ENCODE peak calls at places on chromosomes 16 and 17, in seven cellular contexts. X is uterus; V is IMR-90; Z is CD8-positive, alpha-beta T cell; L is CD8-positive, alpha-beta memory T cell; F is stomach; H is GM23248. U is an unnamed sample. For H3K4me1 and H3K27me3, the result is how much of the 10 kb centered on the place peaks cover.

GRCh38 chr17:78922876-78923498 is 2.2 kb downstream of the TIMP2 start:
- DNase-seq in X (no peak), V (no peak), Z (no peak), L (no peak), F (no peak), H (peak), U (no peak)

GRCh38 chr16:49399594-49400364 is 26.2 kb downstream of the C16orf78 start:
- DNase-seq in X (no peak), V (no peak), Z (peak), L (no peak), F (no peak), H (no peak), U (no peak)

GRCh38 chr17:64354396-64354795 is 36.3 kb downstream of the PECAM1 start:
- DNase-seq in X (no peak), V (no peak), Z (no peak), L (no peak), F (no peak), H (no peak), U (no peak)

GRCh38 chr17:47810200-47810821 is 11.3 kb downstream of the OSBPL7 start:
- DNase-seq in X (no peak), V (peak), Z (no peak), L (peak), F (peak), H (peak), U (peak)

GRCh38 chr17:64153565-64153964 is 23.6 kb upstream of the ERN1 start:
- DNase-seq in X (no peak), V (no peak), Z (no peak), L (no peak), F (no peak), H (no peak), U (no peak)

GRCh38 chr16:49701867-49702494 is 153.9 kb downstream of the ZNF423 start:
- DNase-seq in X (peak), V (no peak), Z (no peak), L (no peak), F (no peak), H (peak), U (no peak)

GRCh38 chr16:61595605-61596004 is 440.6 kb downstream of the CDH8 start:
- DNase-seq in X (no peak), V (no peak), Z (no peak), L (no peak), F (no peak), H (no peak), U (no peak)

GRCh38 chr16:57743458-57743857 is 7.9 kb downstream of the KATNB1 start:
- DNase-seq in X (no peak), V (no peak), Z (no peak), L (no peak), F (no peak), H (no peak), U (no peak)

GRCh38 chr16:49980166-49980565 is 44.9 kb upstream of the CNEP1R1 start:
- DNase-seq in X (no peak), V (peak), Z (no peak), L (no peak), F (no peak), H (no peak), U (no peak)

GRCh38 chr17:41710472-41711090 is 1.6 kb upstream of the GAST start:
- DNase-seq in X (no peak), V (peak), Z (no peak), L (no peak), F (no peak), H (peak), U (no peak)

GRCh38 chr17:82349287-82349701 is 9.8 kb upstream of the TEX19 start:
- DNase-seq in X (peak), V (no peak), Z (no peak), L (no peak), F (no peak), H (peak), U (no peak)

GRCh38 chr16:14205666-14206065 is 134.5 kb downstream of the MRTFB start:
- DNase-seq in X (no peak), V (peak), Z (no peak), L (no peak), F (no peak), H (no peak), U (no peak)

GRCh38 chr17:40548491-40548981 is 16.7 kb downstream of the CCR7 start:
- DNase-seq in X (peak), V (no peak), Z (no peak), L (no peak), F (peak), H (no peak), U (no peak)

GRCh38 chr16:83403751-83404150 is 404.0 kb upstream of the HSBP1 start:
- DNase-seq in X (no peak), V (peak), Z (no peak), L (no peak), F (no peak), H (peak), U (no peak)

GRCh38 chr17:8053600-8053999 is 14.7 kb downstream of the ALOX15B start:
- DNase-seq in X (no peak), V (no peak), Z (no peak), L (no peak), F (no peak), H (no peak), U (peak)

GRCh38 chr17:72590382-72590781 is 469.6 kb downstream of the SOX9 start:
- DNase-seq in X (no peak), V (peak), Z (no peak), L (no peak), F (no peak), H (peak), U (no peak)

GRCh38 chr17:76273435-76273921 is 8.3 kb downstream of the UBALD2 start:
- DNase-seq in X (no peak), V (no peak), Z (no peak), L (no peak), F (no peak), H (no peak), U (peak)

GRCh38 chr17:28093999-28094716 is 51.7 kb downstream of the NLK start:
- DNase-seq in X (no peak), V (no peak), Z (no peak), L (no peak), F (no peak), H (no peak), U (no peak)

GRCh38 chr16:25033852-25034251 is 18.7 kb upstream of the ARHGAP17 start:
- DNase-seq in X (no peak), V (peak), Z (no peak), L (no peak), F (no peak), H (peak), U (no peak)

GRCh38 chr17:78963378-78963777 is 16.3 kb downstream of the LGALS3BP start:
- DNase-seq in X (no peak), V (no peak), Z (no peak), L (no peak), F (no peak), H (no peak), U (no peak)

GRCh38 chr16:56199164-56199563 is 7.9 kb downstream of the GNAO1 start:
- DNase-seq in X (no peak), V (no peak), Z (no peak), L (no peak), F (no peak), H (no peak), U (no peak)

GRCh38 chr17:50304781-50305404 is 30.6 kb downstream of the TMEM92 start:
- DNase-seq in X (no peak), V (peak), Z (no peak), L (no peak), F (peak), H (peak), U (no peak)

GRCh38 chr17:35460354-35460851 is 11.8 kb upstream of the SLFN13 start:
- DNase-seq in X (peak), V (no peak), Z (peak), L (peak), F (peak), H (no peak), U (peak)

GRCh38 chr16:68076560-68076959 is 8.6 kb upstream of the NFATC3 start:
- DNase-seq in X (no peak), V (no peak), Z (no peak), L (no peak), F (no peak), H (no peak), U (no peak)

GRCh38 chr17:77999413-78000173 is 41.1 kb downstream of the TNRC6C start:
- DNase-seq in X (no peak), V (peak), Z (no peak), L (no peak), F (no peak), H (peak), U (no peak)

GRCh38 chr17:80941743-80942211 is 49.9 kb upstream of the CHMP6 start:
- DNase-seq in X (peak), V (peak), Z (no peak), L (no peak), F (no peak), H (peak), U (peak)

GRCh38 chr16:70749681-70750601 is 51.0 kb downstream of the VAC14 start:
- DNase-seq in X (peak), V (no peak), Z (no peak), L (no peak), F (no peak), H (no peak), U (no peak)

GRCh38 chr17:27158390-27158789 is 135.5 kb upstream of the WSB1 start:
- DNase-seq in X (no peak), V (no peak), Z (no peak), L (no peak), F (no peak), H (no peak), U (no peak)

GRCh38 chr17:43766413-43767052 is 7.9 kb upstream of the SOST start:
- DNase-seq in X (peak), V (peak), Z (peak), L (peak), F (peak), H (peak), U (peak)

GRCh38 chr16:85302018-85302847 is 190.0 kb upstream of the CIBAR2 start:
- DNase-seq in X (peak), V (peak), Z (no peak), L (no peak), F (no peak), H (peak), U (no peak)

GRCh38 chr17:29931253-29931932 is 1.4 kb upstream of the SSH2 start:
- DNase-seq in X (peak), V (peak), Z (peak), L (peak), F (peak), H (peak), U (peak)

GRCh38 chr16:13307255-13307654 is 405.9 kb downstream of the SHISA9 start:
- DNase-seq in X (no peak), V (no peak), Z (no peak), L (no peak), F (no peak), H (peak), U (no peak)

GRCh38 chr16:88977845-88978607 is 1.0 kb upstream of the CBFA2T3 start:
- DNase-seq in X (no peak), V (no peak), Z (no peak), L (no peak), F (no peak), H (no peak), U (no peak)

GRCh38 chr16:88974641-88975215 is 2.3 kb downstream of the CBFA2T3 start:
- DNase-seq in X (no peak), V (no peak), Z (no peak), L (no peak), F (no peak), H (no peak), U (no peak)

GRCh38 chr16:88977028-88977844 is at the start of gene CBFA2T3:
- DNase-seq in X (peak), V (no peak), Z (no peak), L (no peak), F (peak), H (no peak), U (peak)

GRCh38 chr16:88975511-88976061 is 1.4 kb downstream of the CBFA2T3 start:
- DNase-seq in X (no peak), V (no peak), Z (no peak), L (no peak), F (no peak), H (peak), U (no peak)

DNA sequence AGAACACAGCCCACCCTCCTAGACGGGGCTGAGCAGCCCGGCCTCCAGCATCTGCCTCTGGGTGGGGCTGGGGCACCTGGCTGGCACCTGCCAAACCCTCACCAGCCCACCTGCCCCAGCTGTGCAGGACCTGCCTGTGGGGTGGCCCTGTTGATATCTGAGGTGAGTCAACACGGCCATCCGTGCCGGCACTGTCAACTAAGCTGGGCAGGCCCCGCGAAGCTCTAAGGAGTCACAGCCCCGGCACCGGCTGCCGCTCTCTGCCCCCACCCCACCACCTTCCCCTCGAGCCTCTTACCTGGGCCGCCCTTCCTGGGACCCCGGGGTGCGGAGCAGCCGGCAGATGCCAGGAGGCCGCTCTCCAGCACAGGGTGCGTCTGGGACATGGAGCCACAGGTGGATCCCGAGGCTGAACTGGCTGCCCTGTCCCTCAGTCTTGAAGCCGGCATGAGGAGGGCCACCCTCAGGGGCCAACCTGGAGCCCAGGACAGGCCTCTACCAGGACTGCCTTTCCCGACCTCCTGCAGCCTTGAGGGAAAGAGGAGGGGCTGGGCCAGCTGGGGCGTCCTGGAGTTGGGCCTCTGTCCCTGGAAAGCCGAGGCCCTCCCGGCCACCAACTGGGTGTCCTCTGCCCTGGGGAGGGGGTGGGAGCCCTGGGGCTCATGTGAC is 514 bp downstream of the CBFA2T3 start:
- DNase-seq in X (no peak), V (no peak), Z (no peak), L (no peak), F (no peak), H (no peak), U (no peak)
- H3K4me1 ChIP-seq in X (under half), V (under half), Z (under half), L (under half), F (under half), H (under half), U (under half)

GRCh38 chr16:2195316-2196161 is 866 bp downstream of the CASKIN1 start:
- DNase-seq in X (no peak), V (no peak), Z (no peak), L (no peak), F (no peak), H (no peak), U (no peak)

GRCh38 chr16:2194166-2194834 is 2.1 kb downstream of the CASKIN1 start:
- DNase-seq in X (peak), V (peak), Z (no peak), L (no peak), F (no peak), H (peak), U (no peak)

GRCh38 chr16:2196162-2196980 is at the start of gene CASKIN1:
- DNase-seq in X (no peak), V (no peak), Z (no peak), L (no peak), F (no peak), H (peak), U (no peak)

GRCh38 chr16:2196981-2197511 is 641 bp upstream of the CASKIN1 start:
- DNase-seq in X (no peak), V (no peak), Z (no peak), L (no peak), F (no peak), H (peak), U (no peak)

DNA sequence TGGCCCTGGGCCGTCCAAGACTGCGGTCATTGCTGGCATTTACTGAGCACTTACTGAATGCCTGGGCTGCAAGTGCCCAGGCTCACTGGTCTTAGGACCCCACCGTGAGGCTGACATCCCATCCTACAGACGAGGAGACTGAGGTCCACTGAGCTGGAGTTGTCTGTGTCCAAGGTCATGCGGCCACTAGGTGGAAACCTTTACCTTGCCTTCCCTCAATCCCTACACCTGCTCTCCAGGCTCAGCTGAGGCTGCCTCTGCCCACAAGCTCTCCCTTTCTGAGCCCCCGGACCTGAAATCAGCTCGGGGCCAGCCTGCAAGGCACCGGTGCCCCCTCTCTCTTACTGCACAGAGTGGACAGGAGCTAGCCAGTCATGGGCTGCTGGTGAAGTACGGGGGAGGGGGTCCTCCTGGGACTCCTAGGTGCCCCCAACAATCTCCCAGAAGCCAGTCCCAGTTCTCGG is 1.5 kb downstream of the CASKIN1 start:
- DNase-seq in X (no peak), V (peak), Z (peak), L (no peak), F (peak), H (peak), U (no peak)
- H3K4me3 ChIP-seq in X (no peak), V (no peak), Z (no peak), L (no peak), F (no peak), H (no peak), U (no peak)

GRCh38 chr17:51645056-51645455 is 384.7 kb downstream of the UTP18 start:
- DNase-seq in X (no peak), V (no peak), Z (no peak), L (no peak), F (no peak), H (no peak), U (no peak)

GRCh38 chr17:51650202-51650601 is 389.9 kb downstream of the UTP18 start:
- DNase-seq in X (no peak), V (no peak), Z (no peak), L (no peak), F (no peak), H (no peak), U (no peak)

GRCh38 chr17:51650772-51651171 is 390.4 kb downstream of the UTP18 start:
- DNase-seq in X (no peak), V (no peak), Z (no peak), L (no peak), F (no peak), H (no peak), U (no peak)

GRCh38 chr17:51651513-51652298 is 391.4 kb downstream of the UTP18 start:
- DNase-seq in X (no peak), V (no peak), Z (no peak), L (no peak), F (no peak), H (no peak), U (no peak)

GRCh38 chr17:51647873-51648272 is 387.5 kb downstream of the UTP18 start:
- DNase-seq in X (no peak), V (no peak), Z (no peak), L (no peak), F (no peak), H (peak), U (no peak)
- H3K27me3 ChIP-seq in X (under half), V (under half), Z (under half), L (under half), F (under half), H (under half), U (under half)

GRCh38 chr17:10025976-10026785 is 121.1 kb upstream of the RCVRN start:
- DNase-seq in X (no peak), V (no peak), Z (no peak), L (no peak), F (no peak), H (no peak), U (no peak)
- H3K4me1 ChIP-seq in X (under half), V (under half), Z (under half), L (under half), F (under half), H (under half), U (under half)

GRCh38 chr17:46770439-46770817 is 48.1 kb downstream of the WNT3 start:
- DNase-seq in X (no peak), V (no peak), Z (peak), L (no peak), F (no peak), H (no peak), U (no peak)

GRCh38 chr17:46772879-46773620 is 45.4 kb downstream of the WNT3 start:
- DNase-seq in X (no peak), V (no peak), Z (no peak), L (no peak), F (no peak), H (no peak), U (no peak)

GRCh38 chr17:46772013-46772878 is 46.2 kb downstream of the WNT3 start:
- DNase-seq in X (no peak), V (no peak), Z (peak), L (no peak), F (peak), H (peak), U (peak)

GRCh38 chr17:46770818-46771600 is 47.5 kb downstream of the WNT3 start:
- DNase-seq in X (no peak), V (peak), Z (peak), L (no peak), F (peak), H (peak), U (peak)

GRCh38 chr17:46771601-46772012 is 46.9 kb downstream of the WNT3 start:
- DNase-seq in X (no peak), V (no peak), Z (no peak), L (no peak), F (peak), H (peak), U (no peak)
- H3K4me3 ChIP-seq in X (peak), V (peak), Z (no peak), L (no peak), F (peak), H (peak), U (peak)

GRCh38 chr17:37489197-37490001 is at the start of gene DUSP14:
- DNase-seq in X (peak), V (peak), Z (peak), L (peak), F (peak), H (peak), U (peak)

GRCh38 chr17:37488009-37488604 is 1.6 kb upstream of the DUSP14 start:
- DNase-seq in X (no peak), V (peak), Z (no peak), L (no peak), F (no peak), H (peak), U (no peak)

GRCh38 chr17:37490022-37490587 is 414 bp downstream of the DUSP14 start:
- DNase-seq in X (peak), V (peak), Z (peak), L (peak), F (peak), H (peak), U (peak)

GRCh38 chr17:37490638-37491614 is 1.2 kb downstream of the DUSP14 start:
- DNase-seq in X (peak), V (peak), Z (no peak), L (no peak), F (no peak), H (peak), U (no peak)

DNA sequence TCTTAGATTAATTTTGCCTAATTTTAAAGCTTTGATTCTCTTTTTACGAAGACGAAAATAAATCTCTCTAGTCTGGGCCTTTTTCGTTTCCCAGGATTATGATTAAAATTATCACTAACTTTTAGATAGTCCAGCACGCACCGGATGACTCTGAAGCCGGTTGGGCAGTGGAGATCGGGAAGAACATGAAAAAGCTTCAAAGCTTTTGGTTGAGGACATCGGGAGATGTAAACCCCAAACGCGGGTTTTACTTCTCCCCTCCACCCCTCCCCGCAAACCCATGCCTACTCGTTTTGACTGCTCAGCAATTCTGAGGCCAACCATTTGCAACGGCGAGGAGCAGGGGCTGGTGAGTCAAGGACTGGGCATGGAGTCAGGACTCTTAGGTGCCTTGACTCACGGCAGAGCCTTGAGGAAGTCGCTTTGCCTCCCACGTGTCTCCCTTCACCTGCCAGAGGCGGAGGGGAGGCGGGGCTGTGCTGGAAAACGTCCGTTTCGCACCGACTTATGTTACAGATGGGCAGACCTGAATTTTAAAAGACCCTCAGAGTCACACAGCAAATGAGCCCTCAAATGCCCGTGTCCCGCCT is 989 bp upstream of the DUSP14 start:
- DNase-seq in X (peak), V (peak), Z (peak), L (peak), F (peak), H (peak), U (peak)
- H3K27me3 ChIP-seq in X (under half), V (under half), Z (under half), L (under half), F (under half), H (under half), U (under half)